ENCODE peak calls at places on chromosome 21, in five cellular contexts. S is RWPE1, K is cardiac fibroblast, H is GM10248, L is nephron progenitor cell. U is an unnamed sample.

GRCh38 chr21:45404726-45405270 is at the start of gene COL18A1:
- DNase-seq in H (peak), S (peak), K (peak), L (peak), U (peak)

GRCh38 chr21:26587621-26588260 is 14.7 kb upstream of the CYYR1 start:
- DNase-seq in S (peak), L (no peak), K (peak), H (no peak), U (no peak)

GRCh38 chr21:26881504-26882228 is 36.5 kb upstream of the ADAMTS1 start:
- DNase-seq in S (no peak), H (no peak), L (no peak), K (peak), U (no peak)

GRCh38 chr21:25350056-25350455 is 257.2 kb downstream of the MRPL39 start:
- DNase-seq in L (peak), S (no peak), K (peak), H (peak), U (no peak)

GRCh38 chr21:35150562-35151226 is 101.6 kb upstream of the RUNX1 start:
- DNase-seq in H (no peak), S (peak), K (peak), L (no peak), U (no peak)

GRCh38 chr21:45260191-45260795 is 27.4 kb downstream of the POFUT2 start:
- DNase-seq in K (no peak), L (no peak), H (no peak), S (no peak), U (no peak)

GRCh38 chr21:45254557-45254930 is 33.2 kb downstream of the POFUT2 start:
- DNase-seq in K (no peak), S (no peak), H (no peak), L (no peak), U (no peak)

GRCh38 chr21:45122432-45123132 is 48.2 kb downstream of the ADARB1 start:
- DNase-seq in S (no peak), K (no peak), L (no peak), H (no peak), U (no peak)

GRCh38 chr21:25360593-25360992 is 246.7 kb downstream of the MRPL39 start:
- DNase-seq in S (no peak), L (no peak), K (no peak), H (no peak), U (no peak)

GRCh38 chr21:37000381-37000780 is 6.1 kb upstream of the RIPPLY3 start:
- DNase-seq in L (no peak), H (no peak), S (no peak), K (no peak), U (no peak)
- TF ChIP-seq CTCF in L (no peak), H (no peak), S (no peak), K (peak), U (peak)

DNA sequence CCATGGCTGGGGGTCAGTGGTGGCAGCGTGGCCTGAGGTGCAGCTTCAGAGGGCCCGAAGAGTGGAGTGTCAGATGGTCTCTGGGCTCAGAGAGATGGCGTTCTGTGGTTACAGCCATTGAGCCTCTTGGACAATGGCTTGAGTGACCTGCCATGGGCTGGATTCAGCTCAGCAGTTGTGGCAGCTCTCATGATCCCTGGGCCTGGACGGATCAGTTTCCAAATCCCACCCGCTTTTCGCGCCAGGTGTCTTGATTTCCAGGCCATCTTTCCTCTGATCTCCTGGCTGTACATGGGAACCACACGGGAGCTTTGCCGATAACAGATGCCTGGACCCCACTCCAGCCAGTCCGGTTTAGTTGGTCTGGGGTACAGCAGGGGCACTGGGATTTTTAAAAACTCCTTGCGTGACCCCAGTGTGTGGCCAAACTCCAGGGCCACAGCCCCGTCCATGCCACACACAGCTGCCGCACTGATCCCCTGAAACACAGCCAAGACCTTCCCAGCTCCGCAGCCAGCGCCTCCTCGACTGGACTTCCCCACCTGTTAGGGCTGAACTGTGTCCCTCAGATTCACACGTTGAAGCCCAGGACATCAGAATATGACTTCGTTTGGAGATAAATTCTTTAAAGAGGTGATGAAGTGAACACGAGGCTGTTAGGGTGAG is 67.9 kb downstream of the ATP5PO start:
- DNase-seq in S (no peak), K (no peak), H (no peak), L (no peak), U (no peak)
- TF ChIP-seq CTCF in S (no peak), K (no peak), H (no peak), L (no peak), U (no peak)

GRCh38 chr21:41152149-41152548 is 15.8 kb upstream of the BACE2 start:
- DNase-seq in S (no peak), H (no peak), L (no peak), K (no peak), U (no peak)

GRCh38 chr21:41147096-41147978 is 20.6 kb upstream of the BACE2 start:
- DNase-seq in K (no peak), H (no peak), L (no peak), S (no peak), U (no peak)

GRCh38 chr21:41149199-41149598 is 18.8 kb upstream of the BACE2 start:
- DNase-seq in H (no peak), S (no peak), L (no peak), K (no peak), U (no peak)

GRCh38 chr21:41148798-41149197 is 19.2 kb upstream of the BACE2 start:
- DNase-seq in L (no peak), S (no peak), H (no peak), K (no peak), U (no peak)

DNA sequence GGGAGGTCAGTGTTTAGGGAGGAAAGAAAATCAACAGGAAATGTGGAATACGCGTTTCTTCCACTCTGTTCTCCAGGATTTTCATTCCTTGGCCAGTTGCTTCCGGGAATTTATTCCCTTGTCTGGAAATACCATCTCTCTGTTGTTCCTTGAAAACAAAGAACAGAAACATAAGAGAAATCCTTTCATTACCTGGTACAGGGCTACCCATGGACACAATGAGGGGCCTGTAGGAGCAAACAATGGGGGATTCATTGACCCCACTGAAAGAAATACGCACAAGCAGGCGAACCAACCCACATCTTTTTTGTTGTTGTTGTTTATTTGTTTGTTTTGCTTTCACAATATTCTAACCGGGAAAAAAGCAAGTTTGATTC is 20.0 kb upstream of the BACE2 start:
- DNase-seq in S (no peak), L (no peak), H (no peak), K (no peak), U (no peak)
- TF ChIP-seq CTCF in S (no peak), L (no peak), H (no peak), K (no peak), U (no peak)

GRCh38 chr21:37172646-37173045 is 94.5 kb downstream of the VPS26C start:
- DNase-seq in L (no peak), K (no peak), H (no peak), S (no peak), U (no peak)

GRCh38 chr21:37168666-37169065 is 95.6 kb downstream of the TTC3 start:
- DNase-seq in L (no peak), S (no peak), H (no peak), K (peak), U (no peak)

GRCh38 chr21:37165606-37166005 is 92.6 kb downstream of the TTC3 start:
- DNase-seq in S (no peak), K (no peak), L (no peak), H (no peak), U (no peak)

GRCh38 chr21:37164742-37165141 is 91.7 kb downstream of the TTC3 start:
- DNase-seq in S (no peak), H (no peak), L (no peak), K (peak), U (no peak)

GRCh38 chr21:37166733-37167132 is 93.7 kb downstream of the TTC3 start:
- DNase-seq in K (peak), H (peak), S (peak), L (no peak), U (no peak)
- TF ChIP-seq CTCF in K (no peak), H (no peak), S (peak), L (no peak), U (peak)

GRCh38 chr21:38875694-38876492 is 70.2 kb downstream of the ETS2 start:
- DNase-seq in K (peak), H (no peak), L (no peak), S (no peak), U (no peak)

GRCh38 chr21:38869196-38869595 is 63.5 kb downstream of the ETS2 start:
- DNase-seq in S (no peak), H (no peak), K (no peak), L (no peak), U (no peak)

GRCh38 chr21:38869946-38870345 is 64.2 kb downstream of the ETS2 start:
- DNase-seq in K (no peak), L (no peak), H (no peak), S (no peak), U (no peak)
- TF ChIP-seq CTCF in K (peak), L (no peak), H (no peak), S (no peak), U (no peak)

GRCh38 chr21:30269803-30270530 is 12.8 kb downstream of the KRTAP24-1 start:
- DNase-seq in K (no peak), H (no peak), L (no peak), S (no peak), U (no peak)

GRCh38 chr21:30268608-30269197 is 14.0 kb downstream of the KRTAP24-1 start:
- DNase-seq in S (no peak), K (no peak), H (no peak), L (no peak), U (no peak)
- TF ChIP-seq CTCF in S (no peak), K (no peak), H (no peak), L (no peak), U (peak)

DNA sequence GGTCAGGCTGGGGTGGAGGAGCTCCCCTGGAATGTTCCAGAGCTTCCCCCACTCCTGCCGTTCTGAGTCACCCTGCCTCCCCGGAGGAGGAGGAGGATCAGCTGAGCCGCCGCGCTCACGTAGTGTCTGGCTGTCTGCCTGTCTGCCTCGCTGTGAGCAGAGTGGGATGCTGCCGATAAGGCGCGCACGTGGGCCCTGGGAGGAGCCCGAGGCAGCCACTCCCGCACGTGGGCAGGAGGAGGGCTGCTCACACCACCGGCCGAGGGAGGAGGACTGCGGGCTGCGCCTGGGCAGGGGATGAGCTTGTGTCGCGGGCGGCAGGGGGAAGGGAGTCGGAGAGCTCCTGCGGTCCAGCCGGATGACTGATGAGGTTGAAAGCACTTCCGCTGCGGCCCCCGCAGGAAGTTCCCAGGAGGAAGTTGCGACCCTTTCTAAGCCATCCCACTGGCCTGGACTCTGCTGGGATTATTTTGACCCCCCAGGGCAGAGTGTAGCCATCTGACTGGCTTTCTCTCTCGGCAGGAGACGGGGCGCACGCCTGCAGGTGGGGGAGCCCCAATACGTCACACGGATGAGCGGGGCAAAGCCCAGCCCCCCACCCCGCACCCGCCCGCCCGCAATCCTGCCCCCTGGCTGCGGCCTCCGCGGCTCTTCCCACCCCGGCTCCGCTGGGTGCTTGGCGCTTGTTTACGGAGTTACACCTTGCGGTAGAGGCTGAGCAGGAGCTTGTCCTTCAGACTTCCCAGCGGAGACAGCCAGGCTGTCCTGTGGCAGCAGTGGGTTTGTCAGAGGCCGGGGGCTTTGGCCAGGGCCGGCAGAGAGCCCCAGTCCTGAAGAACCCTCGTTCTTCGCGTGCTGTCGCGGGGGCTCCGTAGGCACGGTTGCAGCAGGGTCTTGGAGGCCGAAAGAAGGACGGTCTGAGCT is 9.8 kb downstream of the PDXK start:
- DNase-seq in S (peak), H (peak), L (peak), K (peak), U (peak)
- TF ChIP-seq CTCF in S (no peak), H (no peak), L (peak), K (no peak), U (peak)

DNA sequence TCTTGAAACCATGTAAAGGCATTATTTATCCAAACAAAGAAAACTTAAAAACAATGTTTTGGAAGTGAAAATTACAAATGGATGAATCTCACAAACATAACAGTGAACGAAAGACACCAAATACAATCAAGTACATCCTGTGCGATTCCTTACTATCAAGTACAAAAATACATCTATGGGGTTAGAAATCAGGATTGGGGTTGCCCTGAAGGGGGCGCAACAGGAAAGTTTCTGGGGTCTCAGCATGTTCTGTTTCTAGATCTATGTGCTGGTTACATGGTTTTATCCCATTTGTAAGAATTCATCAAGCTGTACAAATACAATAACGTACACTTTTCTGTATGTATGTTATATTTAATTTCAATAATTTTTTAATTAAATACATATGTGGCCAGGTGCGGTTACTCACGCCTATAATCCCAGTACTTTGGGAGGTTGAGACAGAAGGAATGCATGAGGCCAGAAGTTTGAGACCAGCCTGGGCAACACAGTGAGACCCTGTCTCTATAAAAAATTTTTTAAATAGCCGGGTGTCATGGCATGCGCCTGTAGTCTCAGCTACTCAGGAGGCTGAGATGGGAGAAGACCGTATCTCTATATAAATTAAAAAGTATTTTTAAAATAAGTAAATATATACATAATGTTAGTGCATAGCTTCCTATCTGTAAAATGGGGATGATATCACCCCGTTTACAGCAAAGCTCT is 121.5 kb upstream of the SOD1 start:
- DNase-seq in K (no peak), L (no peak), H (no peak), S (no peak), U (peak)
- TF ChIP-seq CTCF in K (no peak), L (peak), H (no peak), S (no peak), U (peak)

U was measured in neural crest cell.